ENCODE peak calls at places on chromosomes 5 and 9, in four cellular contexts. A is heart left ventricle, P is stomach, M is HCT116. Y is an unnamed sample.
A peak's percentile ranks its signal among the peaks of the same experiment; 100 is the strongest.

GRCh38 chr5:34452170-34452828 is 203.8 kb upstream of the RAI14 start:
- DNase-seq in M (peak; percentile 34), P (no peak), A (no peak), Y (no peak)

GRCh38 chr5:116137544-116138378 is 52.9 kb downstream of the COMMD10 start:
- DNase-seq in M (peak; percentile 41), P (no peak), A (no peak), Y (no peak)

GRCh38 chr9:38017149-38017884 is 51.7 kb downstream of the SHB start:
- DNase-seq in P (peak; percentile 84), M (no peak), A (peak; percentile 88), Y (peak; percentile 82)

GRCh38 chr5:143063175-143063970 is 293.2 kb downstream of the ARHGAP26 start:
- DNase-seq in P (no peak), A (peak; percentile 82), M (no peak), Y (peak; percentile 32)

GRCh38 chr5:404666-405241 is 38.2 kb upstream of the EXOC3 start:
- DNase-seq in P (no peak), A (no peak), M (no peak), Y (no peak)

GRCh38 chr5:157447246-157447645 is 12.8 kb upstream of the NIPAL4 start:
- DNase-seq in M (no peak), P (peak; percentile 76), A (no peak), Y (no peak)

GRCh38 chr5:137186759-137187461 is 312.2 kb downstream of the SPOCK1 start:
- DNase-seq in M (no peak), P (no peak), A (peak; percentile 42), Y (no peak)

GRCh38 chr5:147613359-147613758 is 103.5 kb upstream of the DPYSL3 start:
- DNase-seq in M (no peak), P (no peak), A (no peak), Y (no peak)

GRCh38 chr5:15604986-15605385 is 105.0 kb downstream of the FBXL7 start:
- DNase-seq in P (no peak), M (no peak), A (no peak), Y (no peak)

GRCh38 chr9:115689331-115689730 is 464.3 kb upstream of the PAPPA start:
- DNase-seq in P (no peak), A (no peak), M (no peak), Y (no peak)

GRCh38 chr9:115691097-115691496 is 462.5 kb upstream of the PAPPA start:
- DNase-seq in M (no peak), P (no peak), A (no peak), Y (no peak)

GRCh38 chr9:115694991-115695390 is 458.6 kb upstream of the PAPPA start:
- DNase-seq in P (no peak), A (no peak), M (no peak), Y (no peak)

GRCh38 chr9:115691686-115692085 is 461.9 kb upstream of the PAPPA start:
- DNase-seq in M (no peak), A (no peak), P (no peak), Y (no peak)

GRCh38 chr9:115694014-115694413 is 459.6 kb upstream of the PAPPA start:
- DNase-seq in P (no peak), A (no peak), M (no peak), Y (no peak)
- H3K4me3 ChIP-seq in P (no peak overlapping the region), A (no peak overlapping the region), M (no peak overlapping the region), Y (no peak overlapping the region)

GRCh38 chr9:132408521-132408920 is 1.5 kb upstream of the CFAP77 start:
- DNase-seq in P (no peak), M (no peak), A (peak; percentile 89), Y (no peak)

GRCh38 chr9:132407196-132407595 is 556 bp upstream of the TTF1 start:
- DNase-seq in P (no peak), A (no peak), M (no peak), Y (no peak)

GRCh38 chr9:132409828-132410528 is at the start of gene CFAP77:
- DNase-seq in P (peak; percentile 42), M (peak; percentile 26), A (peak; percentile 53), Y (peak; percentile 55)

GRCh38 chr9:132404228-132404881 is 2.3 kb downstream of the TTF1 start:
- DNase-seq in P (no peak), M (no peak), A (no peak), Y (no peak)

GRCh38 chr9:132406554-132407122 is at the start of gene TTF1:
- DNase-seq in P (peak; percentile 91), M (peak; percentile 83), A (peak; percentile 94), Y (peak; percentile 88)
- TF ChIP-seq POLR2A in P (no peak), M (no peak), A (no peak), Y (no peak)

GRCh38 chr5:128350705-128351104 is 187.3 kb downstream of the FBN2 start:
- DNase-seq in P (no peak), M (no peak), A (no peak), Y (no peak)

GRCh38 chr5:128358826-128359225 is 179.2 kb downstream of the FBN2 start:
- DNase-seq in P (no peak), A (no peak), M (no peak), Y (no peak)

GRCh38 chr5:128353416-128354107 is 184.5 kb downstream of the FBN2 start:
- DNase-seq in A (no peak), P (no peak), M (no peak), Y (no peak)

GRCh38 chr5:128356011-128356410 is 182.0 kb downstream of the FBN2 start:
- DNase-seq in P (no peak), M (no peak), A (no peak), Y (no peak)
- TF ChIP-seq CTCF in P (no peak), M (no peak), A (no peak), Y (no peak)

DNA sequence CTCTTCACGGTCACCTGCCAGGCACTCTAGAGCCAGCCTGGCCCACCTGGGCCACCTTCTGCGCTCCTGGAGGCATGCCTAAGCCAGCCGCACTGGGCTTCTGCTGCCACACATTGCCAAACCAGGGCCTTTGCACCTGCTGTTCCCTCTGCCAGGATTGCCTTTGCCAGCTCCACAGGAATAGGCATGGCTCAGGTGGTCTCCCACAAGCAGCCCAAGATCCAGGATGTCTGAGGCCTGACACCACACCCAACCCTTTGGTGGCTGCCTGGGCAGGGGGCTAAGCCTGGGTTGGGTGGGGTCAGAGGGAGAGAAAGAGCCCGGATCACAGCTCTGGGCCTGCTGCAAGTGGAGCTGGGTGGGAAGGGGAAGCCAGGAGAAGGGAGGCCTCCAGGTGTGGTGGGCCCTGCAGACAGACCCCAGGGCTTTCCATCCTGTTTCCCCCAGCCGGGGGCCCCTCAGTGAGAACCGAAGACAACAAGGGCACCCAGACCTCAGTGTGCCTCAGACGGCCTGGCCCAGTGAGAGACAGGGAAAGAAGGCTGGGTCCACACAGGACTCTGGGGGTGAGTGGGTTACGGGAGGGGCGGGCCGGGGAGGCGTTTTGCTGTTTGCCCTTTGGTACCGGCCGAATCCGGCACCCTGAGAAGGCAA is 671 bp upstream of the SUSD3 start:
- DNase-seq in A (no peak), P (no peak), M (no peak), Y (no peak)
- H3K4me3 ChIP-seq in A (no peak overlapping the region), P (no peak overlapping the region), M (no peak overlapping the region), Y (no peak overlapping the region)

DNA sequence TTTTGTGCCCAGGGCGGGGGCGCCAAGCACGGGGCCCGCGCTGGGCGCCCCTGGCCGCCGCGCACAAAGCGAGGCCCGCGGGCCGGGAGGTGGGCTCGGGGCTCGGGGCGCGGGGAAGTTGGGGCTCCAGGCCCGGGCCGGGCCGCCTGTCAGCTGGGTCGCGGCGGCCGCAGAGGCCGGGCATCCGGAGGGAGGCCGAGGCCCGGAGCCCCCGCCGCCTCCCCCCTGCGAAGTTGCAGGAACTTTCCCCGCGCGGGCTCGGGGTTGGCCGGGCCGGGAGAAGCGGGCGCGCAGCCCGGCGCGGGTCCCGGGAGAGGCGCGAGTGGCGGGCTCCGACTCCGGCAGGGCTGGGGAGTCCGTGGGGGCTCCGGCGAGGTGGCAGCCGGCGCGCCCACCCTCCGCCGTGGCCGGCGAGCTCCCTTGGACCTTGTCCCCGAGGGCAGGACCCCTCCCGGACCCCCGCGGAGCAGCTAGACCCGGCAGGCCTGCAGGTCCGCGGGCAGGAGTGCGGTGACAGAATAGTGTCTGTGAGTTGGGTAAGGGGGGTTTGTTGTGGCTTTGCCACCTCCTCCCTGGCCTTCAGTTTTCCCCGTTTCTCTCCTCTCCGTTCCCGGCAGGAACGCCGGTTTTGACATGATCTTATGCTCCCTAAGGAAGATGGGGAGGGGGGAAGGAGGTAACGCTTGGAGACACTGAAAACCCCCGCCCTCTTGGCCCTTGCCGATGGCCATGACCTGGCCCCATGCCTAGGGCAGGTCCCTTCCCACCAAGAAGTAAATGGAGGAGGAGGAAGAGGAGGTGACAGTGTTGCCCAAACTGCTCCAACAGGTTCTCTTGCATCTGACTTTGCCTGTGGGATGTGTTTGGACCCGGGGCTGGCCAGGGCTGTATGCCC is 908 bp downstream of the PHF2 start:
- DNase-seq in P (peak; percentile 31), A (no peak), M (no peak), Y (peak; percentile 52)
- TF ChIP-seq POLR2A in P (no peak), A (no peak), M (no peak), Y (peak; percentile 6)